ENCODE peak calls at places on chromosomes 2 and 18, in four cellular contexts. One of them, this sample, is unnamed.

GRCh38 chr2:192236136-192236535 is 41.4 kb upstream of the TMEFF2 start:
- DNase-seq in naive thymus-derived CD8-positive, alpha-beta T cell: no peak
- DNase-seq in neural crest cell: no peak
- DNase-seq in HFF-Myc: peak
- DNase-seq in this sample: no peak

GRCh38 chr18:60506682-60507081 is 134.1 kb upstream of the MC4R start:
- DNase-seq in neural crest cell: no peak
- DNase-seq in naive thymus-derived CD8-positive, alpha-beta T cell: no peak
- DNase-seq in HFF-Myc: peak
- DNase-seq in this sample: no peak

GRCh38 chr18:64409511-64409910 is 260.6 kb upstream of the LINC00305 start:
- DNase-seq in neural crest cell: no peak
- DNase-seq in HFF-Myc: no peak
- DNase-seq in naive thymus-derived CD8-positive, alpha-beta T cell: no peak
- DNase-seq in this sample: no peak

GRCh38 chr18:9287037-9287436 is 47.5 kb upstream of the TWSG1 start:
- DNase-seq in naive thymus-derived CD8-positive, alpha-beta T cell: no peak
- DNase-seq in neural crest cell: no peak
- DNase-seq in HFF-Myc: no peak
- DNase-seq in this sample: no peak

GRCh38 chr2:238864207-238865014 is 16.5 kb downstream of the TWIST2 start:
- DNase-seq in HFF-Myc: peak
- DNase-seq in neural crest cell: peak
- DNase-seq in naive thymus-derived CD8-positive, alpha-beta T cell: no peak
- DNase-seq in this sample: peak

GRCh38 chr18:46712406-46712805 is 44.4 kb downstream of the ST8SIA5 start:
- DNase-seq in naive thymus-derived CD8-positive, alpha-beta T cell: no peak
- DNase-seq in neural crest cell: no peak
- DNase-seq in HFF-Myc: peak
- DNase-seq in this sample: no peak

GRCh38 chr2:234139755-234140154 is 89.3 kb downstream of the SPP2 start:
- DNase-seq in naive thymus-derived CD8-positive, alpha-beta T cell: no peak
- DNase-seq in neural crest cell: no peak
- DNase-seq in HFF-Myc: no peak
- DNase-seq in this sample: no peak

GRCh38 chr2:144509548-144510205 is 10.2 kb downstream of the ZEB2 start:
- DNase-seq in HFF-Myc: no peak
- DNase-seq in naive thymus-derived CD8-positive, alpha-beta T cell: no peak
- DNase-seq in neural crest cell: no peak
- DNase-seq in this sample: no peak

GRCh38 chr2:46229134-46230063 is 67.8 kb upstream of the EPAS1 start:
- DNase-seq in neural crest cell: no peak
- DNase-seq in naive thymus-derived CD8-positive, alpha-beta T cell: no peak
- DNase-seq in HFF-Myc: no peak
- DNase-seq in this sample: no peak

GRCh38 chr2:69770193-69770702 is 28.3 kb downstream of the ANXA4 start:
- DNase-seq in neural crest cell: no peak
- DNase-seq in naive thymus-derived CD8-positive, alpha-beta T cell: no peak
- DNase-seq in HFF-Myc: peak
- DNase-seq in this sample: no peak

GRCh38 chr2:10522726-10523405 is 74.7 kb upstream of the ODC1 start:
- DNase-seq in naive thymus-derived CD8-positive, alpha-beta T cell: no peak
- DNase-seq in HFF-Myc: no peak
- DNase-seq in neural crest cell: no peak
- DNase-seq in this sample: no peak

GRCh38 chr2:120465989-120466703 is 120.2 kb downstream of the INHBB start:
- DNase-seq in HFF-Myc: no peak
- DNase-seq in neural crest cell: peak
- DNase-seq in naive thymus-derived CD8-positive, alpha-beta T cell: no peak
- DNase-seq in this sample: no peak

GRCh38 chr2:74703373-74703772 is 49.3 kb downstream of the SEMA4F start:
- DNase-seq in HFF-Myc: no peak
- DNase-seq in naive thymus-derived CD8-positive, alpha-beta T cell: no peak
- DNase-seq in neural crest cell: no peak
- DNase-seq in this sample: no peak

GRCh38 chr2:63853527-63854310 is 12.0 kb downstream of the UGP2 start:
- DNase-seq in neural crest cell: no peak
- DNase-seq in HFF-Myc: no peak
- DNase-seq in naive thymus-derived CD8-positive, alpha-beta T cell: no peak
- DNase-seq in this sample: no peak

GRCh38 chr18:50659091-50660003 is 99.5 kb downstream of the MAPK4 start:
- DNase-seq in neural crest cell: no peak
- DNase-seq in naive thymus-derived CD8-positive, alpha-beta T cell: no peak
- DNase-seq in HFF-Myc: no peak
- DNase-seq in this sample: no peak

GRCh38 chr2:101148777-101149176 is 2.4 kb downstream of the TBC1D8 start:
- DNase-seq in neural crest cell: no peak
- DNase-seq in HFF-Myc: no peak
- DNase-seq in naive thymus-derived CD8-positive, alpha-beta T cell: no peak
- DNase-seq in this sample: no peak

GRCh38 chr2:30677861-30678385 is 129.3 kb downstream of the CAPN13 start:
- DNase-seq in HFF-Myc: no peak
- DNase-seq in neural crest cell: no peak
- DNase-seq in naive thymus-derived CD8-positive, alpha-beta T cell: no peak
- DNase-seq in this sample: no peak

GRCh38 chr2:205590759-205591158 is 91.5 kb upstream of the NRP2 start:
- DNase-seq in neural crest cell: no peak
- DNase-seq in HFF-Myc: peak
- DNase-seq in naive thymus-derived CD8-positive, alpha-beta T cell: no peak
- DNase-seq in this sample: no peak

GRCh38 chr18:48829443-48830149 is 121.2 kb downstream of the SMAD7 start:
- DNase-seq in HFF-Myc: no peak
- DNase-seq in naive thymus-derived CD8-positive, alpha-beta T cell: no peak
- DNase-seq in neural crest cell: no peak
- DNase-seq in this sample: no peak

GRCh38 chr18:13225261-13225660 is 6.7 kb downstream of the LDLRAD4 start:
- DNase-seq in HFF-Myc: no peak
- DNase-seq in neural crest cell: no peak
- DNase-seq in naive thymus-derived CD8-positive, alpha-beta T cell: no peak
- DNase-seq in this sample: no peak

GRCh38 chr2:178074123-178075005 is 1.8 kb upstream of the PDE11A start:
- DNase-seq in naive thymus-derived CD8-positive, alpha-beta T cell: no peak
- DNase-seq in HFF-Myc: no peak
- DNase-seq in neural crest cell: no peak
- DNase-seq in this sample: no peak

GRCh38 chr2:214960677-214961076 is 151.2 kb upstream of the BARD1 start:
- DNase-seq in HFF-Myc: no peak
- DNase-seq in neural crest cell: no peak
- DNase-seq in naive thymus-derived CD8-positive, alpha-beta T cell: no peak
- DNase-seq in this sample: no peak

GRCh38 chr2:20560891-20561702 is 89.8 kb downstream of the HS1BP3 start:
- DNase-seq in neural crest cell: no peak
- DNase-seq in naive thymus-derived CD8-positive, alpha-beta T cell: no peak
- DNase-seq in HFF-Myc: no peak
- DNase-seq in this sample: no peak

GRCh38 chr18:456361-456821 is 44.1 kb downstream of the COLEC12 start:
- DNase-seq in naive thymus-derived CD8-positive, alpha-beta T cell: no peak
- DNase-seq in HFF-Myc: no peak
- DNase-seq in neural crest cell: no peak
- DNase-seq in this sample: no peak

GRCh38 chr2:67649331-67650071 is 252.4 kb downstream of the ETAA1 start:
- DNase-seq in neural crest cell: no peak
- DNase-seq in HFF-Myc: peak
- DNase-seq in naive thymus-derived CD8-positive, alpha-beta T cell: no peak
- DNase-seq in this sample: no peak

GRCh38 chr18:785242-785641 is 26.8 kb downstream of the YES1 start:
- DNase-seq in HFF-Myc: no peak
- DNase-seq in naive thymus-derived CD8-positive, alpha-beta T cell: no peak
- DNase-seq in neural crest cell: no peak
- DNase-seq in this sample: no peak

GRCh38 chr18:34595673-34596072 is 114.4 kb upstream of the DTNA start:
- DNase-seq in HFF-Myc: no peak
- DNase-seq in naive thymus-derived CD8-positive, alpha-beta T cell: no peak
- DNase-seq in neural crest cell: no peak
- DNase-seq in this sample: peak

GRCh38 chr2:9001229-9001628 is 2.3 kb downstream of the MBOAT2 start:
- DNase-seq in HFF-Myc: no peak
- DNase-seq in naive thymus-derived CD8-positive, alpha-beta T cell: no peak
- DNase-seq in neural crest cell: no peak
- DNase-seq in this sample: no peak

GRCh38 chr18:9025104-9025838 is 77.2 kb upstream of the NDUFV2 start:
- DNase-seq in HFF-Myc: no peak
- DNase-seq in neural crest cell: no peak
- DNase-seq in naive thymus-derived CD8-positive, alpha-beta T cell: no peak
- DNase-seq in this sample: peak

GRCh38 chr2:816278-816677 is 134.4 kb upstream of the SNTG2 start:
- DNase-seq in HFF-Myc: no peak
- DNase-seq in naive thymus-derived CD8-positive, alpha-beta T cell: no peak
- DNase-seq in neural crest cell: no peak
- DNase-seq in this sample: no peak

GRCh38 chr2:109471656-109472055 is 142.1 kb downstream of the SEPTIN10 start:
- DNase-seq in neural crest cell: no peak
- DNase-seq in naive thymus-derived CD8-positive, alpha-beta T cell: no peak
- DNase-seq in HFF-Myc: no peak
- DNase-seq in this sample: no peak

GRCh38 chr2:15973446-15974202 is 33.3 kb downstream of the MYCN start:
- DNase-seq in HFF-Myc: no peak
- DNase-seq in neural crest cell: no peak
- DNase-seq in naive thymus-derived CD8-positive, alpha-beta T cell: no peak
- DNase-seq in this sample: no peak

GRCh38 chr2:70498054-70498453 is 55.6 kb downstream of the TGFA start:
- DNase-seq in HFF-Myc: no peak
- DNase-seq in naive thymus-derived CD8-positive, alpha-beta T cell: no peak
- DNase-seq in neural crest cell: no peak
- DNase-seq in this sample: no peak

GRCh38 chr2:105801961-105802360 is 57.2 kb downstream of the NCK2 start:
- DNase-seq in neural crest cell: no peak
- DNase-seq in HFF-Myc: no peak
- DNase-seq in naive thymus-derived CD8-positive, alpha-beta T cell: no peak
- DNase-seq in this sample: no peak

GRCh38 chr2:136932700-136933099 is 167.4 kb downstream of the THSD7B start:
- DNase-seq in naive thymus-derived CD8-positive, alpha-beta T cell: no peak
- DNase-seq in HFF-Myc: no peak
- DNase-seq in neural crest cell: peak
- DNase-seq in this sample: no peak

This sample was measured in AG04450.